ENCODE peak calls at places on chromosomes 2 and 18, in ten cellular contexts. One of them, this sample, is unnamed.

GRCh38 chr2:136020831-136021230 is 35.4 kb upstream of the DARS1 start:
- DNase-seq in iPS-NIHi11: no peak
- DNase-seq in NCI-H69: no peak
- DNase-seq in HEK293T: no peak
- DNase-seq in fibroblast of mammary gland: no peak
- DNase-seq in posterior vena cava: no peak
- DNase-seq in T-helper 2 cell: no peak
- DNase-seq in activated CD4-positive, alpha-beta T cell treated with anti-CD3 and anti-CD28 coated beads for 4 hours: no peak
- DNase-seq in fibroblast of villous mesenchyme: no peak
- DNase-seq in sciatic nerve: no peak
- DNase-seq in this sample: peak

GRCh38 chr2:62826953-62827675 is 121.6 kb downstream of the EHBP1 start:
- DNase-seq in fibroblast of villous mesenchyme: no peak
- DNase-seq in iPS-NIHi11: no peak
- DNase-seq in fibroblast of mammary gland: no peak
- DNase-seq in T-helper 2 cell: no peak
- DNase-seq in HEK293T: no peak
- DNase-seq in activated CD4-positive, alpha-beta T cell treated with anti-CD3 and anti-CD28 coated beads for 4 hours: no peak
- DNase-seq in posterior vena cava: no peak
- DNase-seq in NCI-H69: no peak
- DNase-seq in sciatic nerve: no peak
- DNase-seq in this sample: no peak

GRCh38 chr2:28252308-28252707 is 140.3 kb upstream of the FOSL2 start:
- DNase-seq in HEK293T: no peak
- DNase-seq in sciatic nerve: no peak
- DNase-seq in posterior vena cava: no peak
- DNase-seq in iPS-NIHi11: no peak
- DNase-seq in fibroblast of villous mesenchyme: no peak
- DNase-seq in activated CD4-positive, alpha-beta T cell treated with anti-CD3 and anti-CD28 coated beads for 4 hours: no peak
- DNase-seq in fibroblast of mammary gland: no peak
- DNase-seq in NCI-H69: no peak
- DNase-seq in T-helper 2 cell: no peak
- DNase-seq in this sample: no peak

GRCh38 chr2:15800489-15801329 is 139.6 kb upstream of the MYCN start:
- DNase-seq in posterior vena cava: no peak
- DNase-seq in activated CD4-positive, alpha-beta T cell treated with anti-CD3 and anti-CD28 coated beads for 4 hours: no peak
- DNase-seq in iPS-NIHi11: peak
- DNase-seq in HEK293T: no peak
- DNase-seq in T-helper 2 cell: no peak
- DNase-seq in fibroblast of mammary gland: no peak
- DNase-seq in NCI-H69: no peak
- DNase-seq in fibroblast of villous mesenchyme: peak
- DNase-seq in sciatic nerve: peak
- DNase-seq in this sample: no peak

GRCh38 chr2:155485141-155485842 is 786.8 kb downstream of the KCNJ3 start:
- DNase-seq in fibroblast of mammary gland: no peak
- DNase-seq in posterior vena cava: no peak
- DNase-seq in fibroblast of villous mesenchyme: no peak
- DNase-seq in T-helper 2 cell: no peak
- DNase-seq in HEK293T: no peak
- DNase-seq in iPS-NIHi11: no peak
- DNase-seq in NCI-H69: peak
- DNase-seq in sciatic nerve: no peak
- DNase-seq in activated CD4-positive, alpha-beta T cell treated with anti-CD3 and anti-CD28 coated beads for 4 hours: no peak
- DNase-seq in this sample: no peak

GRCh38 chr2:75560768-75561565 is at the start of gene EVA1A:
- DNase-seq in NCI-H69: peak
- DNase-seq in fibroblast of villous mesenchyme: peak
- DNase-seq in fibroblast of mammary gland: peak
- DNase-seq in T-helper 2 cell: no peak
- DNase-seq in iPS-NIHi11: peak
- DNase-seq in posterior vena cava: no peak
- DNase-seq in activated CD4-positive, alpha-beta T cell treated with anti-CD3 and anti-CD28 coated beads for 4 hours: no peak
- DNase-seq in HEK293T: peak
- DNase-seq in sciatic nerve: peak
- DNase-seq in this sample: peak

GRCh38 chr2:177429688-177430325 is 37.2 kb downstream of the AGPS start:
- DNase-seq in NCI-H69: no peak
- DNase-seq in fibroblast of mammary gland: peak
- DNase-seq in T-helper 2 cell: no peak
- DNase-seq in posterior vena cava: no peak
- DNase-seq in fibroblast of villous mesenchyme: peak
- DNase-seq in iPS-NIHi11: no peak
- DNase-seq in sciatic nerve: no peak
- DNase-seq in HEK293T: no peak
- DNase-seq in activated CD4-positive, alpha-beta T cell treated with anti-CD3 and anti-CD28 coated beads for 4 hours: no peak
- DNase-seq in this sample: no peak

GRCh38 chr2:32064021-32064678 is 794 bp downstream of the SPAST start:
- DNase-seq in posterior vena cava: no peak
- DNase-seq in HEK293T: no peak
- DNase-seq in iPS-NIHi11: no peak
- DNase-seq in sciatic nerve: peak
- DNase-seq in activated CD4-positive, alpha-beta T cell treated with anti-CD3 and anti-CD28 coated beads for 4 hours: no peak
- DNase-seq in fibroblast of mammary gland: no peak
- DNase-seq in NCI-H69: no peak
- DNase-seq in fibroblast of villous mesenchyme: peak
- DNase-seq in T-helper 2 cell: no peak
- DNase-seq in this sample: no peak

GRCh38 chr18:32167980-32168379 is 21.9 kb upstream of the MEP1B start:
- DNase-seq in iPS-NIHi11: no peak
- DNase-seq in sciatic nerve: no peak
- DNase-seq in posterior vena cava: no peak
- DNase-seq in NCI-H69: peak
- DNase-seq in activated CD4-positive, alpha-beta T cell treated with anti-CD3 and anti-CD28 coated beads for 4 hours: no peak
- DNase-seq in T-helper 2 cell: no peak
- DNase-seq in fibroblast of villous mesenchyme: no peak
- DNase-seq in HEK293T: no peak
- DNase-seq in fibroblast of mammary gland: no peak
- DNase-seq in this sample: no peak

GRCh38 chr2:20350753-20351554 is at the start of gene PUM2:
- DNase-seq in fibroblast of villous mesenchyme: peak
- DNase-seq in sciatic nerve: peak
- DNase-seq in fibroblast of mammary gland: peak
- DNase-seq in HEK293T: peak
- DNase-seq in NCI-H69: peak
- DNase-seq in posterior vena cava: peak
- DNase-seq in T-helper 2 cell: peak
- DNase-seq in iPS-NIHi11: peak
- DNase-seq in activated CD4-positive, alpha-beta T cell treated with anti-CD3 and anti-CD28 coated beads for 4 hours: peak
- DNase-seq in this sample: peak

GRCh38 chr2:136384541-136385303 is 266.8 kb upstream of the CXCR4 start:
- DNase-seq in activated CD4-positive, alpha-beta T cell treated with anti-CD3 and anti-CD28 coated beads for 4 hours: peak
- DNase-seq in sciatic nerve: no peak
- DNase-seq in NCI-H69: peak
- DNase-seq in posterior vena cava: no peak
- DNase-seq in HEK293T: peak
- DNase-seq in fibroblast of mammary gland: peak
- DNase-seq in iPS-NIHi11: peak
- DNase-seq in T-helper 2 cell: peak
- DNase-seq in fibroblast of villous mesenchyme: peak
- DNase-seq in this sample: peak

GRCh38 chr2:128611421-128612320 is 293.0 kb upstream of the HS6ST1 start:
- DNase-seq in iPS-NIHi11: no peak
- DNase-seq in fibroblast of villous mesenchyme: no peak
- DNase-seq in activated CD4-positive, alpha-beta T cell treated with anti-CD3 and anti-CD28 coated beads for 4 hours: no peak
- DNase-seq in NCI-H69: no peak
- DNase-seq in sciatic nerve: no peak
- DNase-seq in posterior vena cava: peak
- DNase-seq in T-helper 2 cell: no peak
- DNase-seq in HEK293T: no peak
- DNase-seq in fibroblast of mammary gland: no peak
- DNase-seq in this sample: no peak

GRCh38 chr2:129757915-129758421 is 221.5 kb upstream of the RAB6C start:
- DNase-seq in sciatic nerve: no peak
- DNase-seq in T-helper 2 cell: no peak
- DNase-seq in fibroblast of mammary gland: no peak
- DNase-seq in fibroblast of villous mesenchyme: no peak
- DNase-seq in activated CD4-positive, alpha-beta T cell treated with anti-CD3 and anti-CD28 coated beads for 4 hours: no peak
- DNase-seq in iPS-NIHi11: peak
- DNase-seq in posterior vena cava: no peak
- DNase-seq in NCI-H69: no peak
- DNase-seq in HEK293T: no peak
- DNase-seq in this sample: no peak

GRCh38 chr2:129483366-129483765 is 496.1 kb upstream of the RAB6C start:
- DNase-seq in T-helper 2 cell: no peak
- DNase-seq in NCI-H69: no peak
- DNase-seq in iPS-NIHi11: no peak
- DNase-seq in fibroblast of mammary gland: no peak
- DNase-seq in fibroblast of villous mesenchyme: no peak
- DNase-seq in activated CD4-positive, alpha-beta T cell treated with anti-CD3 and anti-CD28 coated beads for 4 hours: no peak
- DNase-seq in sciatic nerve: no peak
- DNase-seq in HEK293T: no peak
- DNase-seq in posterior vena cava: no peak
- DNase-seq in this sample: no peak

GRCh38 chr18:76970749-76971148 is 148.4 kb downstream of the ZNF236 start:
- DNase-seq in T-helper 2 cell: no peak
- DNase-seq in fibroblast of villous mesenchyme: no peak
- DNase-seq in sciatic nerve: no peak
- DNase-seq in HEK293T: no peak
- DNase-seq in NCI-H69: no peak
- DNase-seq in posterior vena cava: no peak
- DNase-seq in iPS-NIHi11: no peak
- DNase-seq in fibroblast of mammary gland: no peak
- DNase-seq in activated CD4-positive, alpha-beta T cell treated with anti-CD3 and anti-CD28 coated beads for 4 hours: no peak
- DNase-seq in this sample: no peak

GRCh38 chr2:19747310-19748072 is 154.3 kb downstream of the TTC32 start:
- DNase-seq in activated CD4-positive, alpha-beta T cell treated with anti-CD3 and anti-CD28 coated beads for 4 hours: no peak
- DNase-seq in posterior vena cava: no peak
- DNase-seq in iPS-NIHi11: no peak
- DNase-seq in fibroblast of villous mesenchyme: peak
- DNase-seq in NCI-H69: no peak
- DNase-seq in HEK293T: no peak
- DNase-seq in fibroblast of mammary gland: no peak
- DNase-seq in T-helper 2 cell: no peak
- DNase-seq in sciatic nerve: no peak
- DNase-seq in this sample: no peak

GRCh38 chr2:176227874-176228273 is 39.4 kb downstream of the HOXD1 start:
- DNase-seq in fibroblast of villous mesenchyme: no peak
- DNase-seq in activated CD4-positive, alpha-beta T cell treated with anti-CD3 and anti-CD28 coated beads for 4 hours: no peak
- DNase-seq in iPS-NIHi11: no peak
- DNase-seq in fibroblast of mammary gland: no peak
- DNase-seq in T-helper 2 cell: no peak
- DNase-seq in sciatic nerve: no peak
- DNase-seq in NCI-H69: no peak
- DNase-seq in HEK293T: no peak
- DNase-seq in posterior vena cava: no peak
- DNase-seq in this sample: no peak

GRCh38 chr2:64636105-64636873 is 17.4 kb downstream of the SERTAD2 start:
- DNase-seq in fibroblast of villous mesenchyme: no peak
- DNase-seq in HEK293T: no peak
- DNase-seq in T-helper 2 cell: no peak
- DNase-seq in iPS-NIHi11: no peak
- DNase-seq in NCI-H69: no peak
- DNase-seq in fibroblast of mammary gland: no peak
- DNase-seq in sciatic nerve: no peak
- DNase-seq in activated CD4-positive, alpha-beta T cell treated with anti-CD3 and anti-CD28 coated beads for 4 hours: no peak
- DNase-seq in posterior vena cava: no peak
- DNase-seq in this sample: no peak

GRCh38 chr2:159795781-159796667 is 2.0 kb downstream of the CD302 start:
- DNase-seq in T-helper 2 cell: no peak
- DNase-seq in iPS-NIHi11: no peak
- DNase-seq in HEK293T: no peak
- DNase-seq in sciatic nerve: no peak
- DNase-seq in NCI-H69: no peak
- DNase-seq in fibroblast of mammary gland: no peak
- DNase-seq in posterior vena cava: no peak
- DNase-seq in activated CD4-positive, alpha-beta T cell treated with anti-CD3 and anti-CD28 coated beads for 4 hours: no peak
- DNase-seq in fibroblast of villous mesenchyme: no peak
- DNase-seq in this sample: no peak

GRCh38 chr2:221254281-221254680 is 317.8 kb downstream of the EPHA4 start:
- DNase-seq in activated CD4-positive, alpha-beta T cell treated with anti-CD3 and anti-CD28 coated beads for 4 hours: no peak
- DNase-seq in sciatic nerve: no peak
- DNase-seq in fibroblast of mammary gland: no peak
- DNase-seq in NCI-H69: peak
- DNase-seq in fibroblast of villous mesenchyme: no peak
- DNase-seq in posterior vena cava: no peak
- DNase-seq in iPS-NIHi11: peak
- DNase-seq in T-helper 2 cell: no peak
- DNase-seq in HEK293T: no peak
- DNase-seq in this sample: peak

GRCh38 chr2:128086244-128086643 is 4.8 kb upstream of the UGGT1 start:
- DNase-seq in iPS-NIHi11: no peak
- DNase-seq in fibroblast of mammary gland: no peak
- DNase-seq in fibroblast of villous mesenchyme: no peak
- DNase-seq in T-helper 2 cell: no peak
- DNase-seq in HEK293T: no peak
- DNase-seq in posterior vena cava: no peak
- DNase-seq in NCI-H69: no peak
- DNase-seq in sciatic nerve: no peak
- DNase-seq in activated CD4-positive, alpha-beta T cell treated with anti-CD3 and anti-CD28 coated beads for 4 hours: no peak
- DNase-seq in this sample: no peak

GRCh38 chr2:129236601-129237000 is 742.9 kb upstream of the RAB6C start:
- DNase-seq in fibroblast of mammary gland: no peak
- DNase-seq in iPS-NIHi11: no peak
- DNase-seq in posterior vena cava: no peak
- DNase-seq in fibroblast of villous mesenchyme: no peak
- DNase-seq in sciatic nerve: no peak
- DNase-seq in activated CD4-positive, alpha-beta T cell treated with anti-CD3 and anti-CD28 coated beads for 4 hours: no peak
- DNase-seq in T-helper 2 cell: no peak
- DNase-seq in HEK293T: no peak
- DNase-seq in NCI-H69: no peak
- DNase-seq in this sample: no peak

GRCh38 chr18:77222464-77222863 is 27.2 kb upstream of the GALR1 start:
- DNase-seq in iPS-NIHi11: no peak
- DNase-seq in posterior vena cava: no peak
- DNase-seq in activated CD4-positive, alpha-beta T cell treated with anti-CD3 and anti-CD28 coated beads for 4 hours: no peak
- DNase-seq in T-helper 2 cell: no peak
- DNase-seq in HEK293T: no peak
- DNase-seq in NCI-H69: peak
- DNase-seq in fibroblast of mammary gland: no peak
- DNase-seq in fibroblast of villous mesenchyme: no peak
- DNase-seq in sciatic nerve: no peak
- DNase-seq in this sample: no peak

GRCh38 chr18:76875390-76876330 is 53.3 kb downstream of the ZNF236 start:
- DNase-seq in NCI-H69: peak
- DNase-seq in activated CD4-positive, alpha-beta T cell treated with anti-CD3 and anti-CD28 coated beads for 4 hours: peak
- DNase-seq in posterior vena cava: no peak
- DNase-seq in fibroblast of mammary gland: peak
- DNase-seq in fibroblast of villous mesenchyme: peak
- DNase-seq in sciatic nerve: no peak
- DNase-seq in iPS-NIHi11: peak
- DNase-seq in T-helper 2 cell: no peak
- DNase-seq in HEK293T: peak
- DNase-seq in this sample: peak

This sample was measured in nephron progenitor cell.